ENCODE peak calls at places on chromosomes 3 and 15, in seven cellular contexts. N is neural crest cell, Y is NB4, O is heart left ventricle, U is cardiac fibroblast, D is foreskin fibroblast, R is esophagus squamous epithelium. M is an unnamed sample.

GRCh38 chr3:48826451-48826850 is 21.2 kb downstream of the PRKAR2A start:
- DNase-seq in N (no peak), Y (peak), O (no peak), U (peak), D (peak), R (no peak), M (no peak)

GRCh38 chr15:33460166-33460805 is 149.5 kb downstream of the RYR3 start:
- DNase-seq in N (no peak), Y (no peak), O (no peak), U (no peak), D (no peak), R (no peak), M (no peak)

GRCh38 chr15:71748327-71748726 is 62.0 kb upstream of the NR2E3 start:
- DNase-seq in N (no peak), Y (no peak), O (no peak), U (peak), D (peak), R (no peak), M (no peak)

GRCh38 chr3:50211930-50212329 is 6.9 kb downstream of the SLC38A3 start:
- DNase-seq in N (no peak), Y (peak), O (no peak), U (peak), D (peak), R (no peak), M (no peak)

GRCh38 chr3:132248490-132248889 is 68.7 kb upstream of the ACP3 start:
- DNase-seq in N (no peak), Y (no peak), O (no peak), U (no peak), D (no peak), R (no peak), M (no peak)

GRCh38 chr3:42652251-42652610 is 1.3 kb upstream of the ZBTB47 start:
- DNase-seq in N (no peak), Y (no peak), O (no peak), U (no peak), D (no peak), R (no peak), M (peak)

GRCh38 chr3:183576487-183577107 is 21.1 kb upstream of the KLHL6 start:
- DNase-seq in N (no peak), Y (peak), O (no peak), U (peak), D (peak), R (no peak), M (peak)

GRCh38 chr15:76391847-76392246 is 55.3 kb downstream of the ISL2 start:
- DNase-seq in N (no peak), Y (no peak), O (no peak), U (no peak), D (peak), R (no peak), M (no peak)

GRCh38 chr15:101099183-101099582 is 152.7 kb downstream of the CHSY1 start:
- DNase-seq in N (no peak), Y (no peak), O (peak), U (no peak), D (no peak), R (no peak), M (no peak)

GRCh38 chr15:45009046-45009445 is 13.9 kb upstream of the SORD start:
- DNase-seq in N (no peak), Y (no peak), O (no peak), U (no peak), D (no peak), R (no peak), M (no peak)

GRCh38 chr3:117281371-117281770 is 571.8 kb downstream of the TUSC7 start:
- DNase-seq in N (no peak), Y (no peak), O (no peak), U (no peak), D (peak), R (no peak), M (no peak)

GRCh38 chr3:42874749-42875148 is 930 bp downstream of the CYP8B1 start:
- DNase-seq in N (no peak), Y (no peak), O (no peak), U (no peak), D (no peak), R (no peak), M (no peak)

GRCh38 chr3:55534876-55535275 is 47.8 kb upstream of the WNT5A start:
- DNase-seq in N (no peak), Y (no peak), O (no peak), U (no peak), D (no peak), R (no peak), M (no peak)

GRCh38 chr3:188584162-188584529 is 430.2 kb downstream of the LPP start:
- DNase-seq in N (no peak), Y (no peak), O (no peak), U (peak), D (peak), R (no peak), M (no peak)

GRCh38 chr15:46815765-46816164 is 901.5 kb upstream of the SEMA6D start:
- DNase-seq in N (no peak), Y (no peak), O (no peak), U (no peak), D (peak), R (no peak), M (no peak)

GRCh38 chr15:94252223-94252766 is 20.9 kb downstream of the MCTP2 start:
- DNase-seq in N (no peak), Y (no peak), O (no peak), U (no peak), D (no peak), R (no peak), M (no peak)

GRCh38 chr3:107034142-107034541 is 343.1 kb upstream of the CCDC54 start:
- DNase-seq in N (no peak), Y (no peak), O (no peak), U (no peak), D (no peak), R (no peak), M (no peak)

DNA sequence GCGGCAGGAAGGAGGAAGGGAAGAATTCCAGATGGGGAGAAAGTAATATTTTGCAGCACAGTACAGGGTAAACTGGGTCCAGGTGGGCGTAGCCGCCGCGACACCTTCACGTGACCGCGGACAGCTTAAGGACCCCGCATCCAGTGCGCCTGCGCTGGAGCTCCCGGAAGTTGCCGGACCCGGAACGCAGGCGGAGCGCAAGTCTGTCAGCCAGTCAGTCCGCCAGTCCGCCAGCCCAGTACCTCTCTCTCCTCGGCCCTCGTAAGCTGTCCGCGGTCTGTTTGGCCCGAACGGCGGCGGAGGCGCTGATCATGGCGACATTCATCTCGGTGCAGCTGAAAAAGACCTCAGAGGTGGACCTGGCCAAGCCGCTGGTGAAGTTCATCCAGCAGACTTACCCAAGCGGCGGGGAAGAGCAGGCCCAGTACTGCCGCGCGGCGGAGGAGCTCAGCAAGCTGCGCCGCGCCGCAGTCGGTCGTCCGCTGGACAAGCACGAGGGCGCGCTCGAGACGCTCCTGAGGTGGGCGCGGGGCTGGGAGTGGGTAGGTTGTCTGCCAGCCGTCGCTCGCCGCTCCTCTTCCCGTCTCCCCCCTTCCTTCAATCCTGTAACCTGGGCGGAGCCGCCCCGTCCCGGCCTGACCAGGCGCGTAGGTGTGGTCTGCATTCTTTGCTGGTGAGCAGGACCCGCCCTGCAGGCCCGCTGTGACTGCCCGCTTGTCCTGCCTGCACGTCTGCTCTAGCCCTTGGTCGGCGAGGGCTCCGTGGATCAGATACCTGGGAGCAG is at the start of gene PDCD6IP:
- DNase-seq in N (peak), Y (peak), O (peak), U (peak), D (peak), R (peak), M (peak)
- TF ChIP-seq CTCF in N (peak), Y (no peak), O (no peak), U (peak), D (no peak), R (no peak), M (no peak)

GRCh38 chr3:52379610-52380009 is 63.5 kb downstream of the DNAH1 start:
- DNase-seq in N (no peak), Y (no peak), O (no peak), U (no peak), D (no peak), R (no peak), M (no peak)

GRCh38 chr3:52372822-52373504 is 56.8 kb downstream of the DNAH1 start:
- DNase-seq in N (peak), Y (peak), O (no peak), U (no peak), D (peak), R (no peak), M (peak)

GRCh38 chr3:52373676-52374075 is 57.6 kb downstream of the DNAH1 start:
- DNase-seq in N (no peak), Y (no peak), O (no peak), U (no peak), D (peak), R (no peak), M (no peak)

GRCh38 chr3:52380023-52380422 is 63.9 kb downstream of the DNAH1 start:
- DNase-seq in N (no peak), Y (no peak), O (no peak), U (no peak), D (no peak), R (no peak), M (no peak)

DNA sequence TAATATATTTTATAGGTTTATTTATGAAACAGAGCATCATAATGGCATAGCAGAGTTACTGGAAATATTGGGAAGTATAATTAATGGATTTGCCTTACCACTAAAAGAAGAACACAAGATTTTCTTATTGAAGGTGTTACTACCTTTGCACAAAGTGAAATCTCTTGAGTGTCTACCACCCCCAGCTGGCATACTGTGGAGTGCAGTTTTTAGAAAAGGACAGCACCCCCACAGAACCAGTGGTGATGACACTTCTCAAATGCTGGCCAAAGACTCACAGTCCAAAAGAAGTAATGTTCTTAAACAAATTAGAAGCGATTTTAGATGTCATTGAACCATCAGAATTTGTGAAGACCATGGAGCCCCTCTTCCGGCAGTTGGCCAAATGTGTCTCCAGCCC is 58.1 kb downstream of the DNAH1 start:
- DNase-seq in N (no peak), Y (peak), O (no peak), U (no peak), D (peak), R (no peak), M (no peak)
- TF ChIP-seq CTCF in N (no peak), Y (peak), O (no peak), U (peak), D (no peak), R (no peak), M (no peak)

DNA sequence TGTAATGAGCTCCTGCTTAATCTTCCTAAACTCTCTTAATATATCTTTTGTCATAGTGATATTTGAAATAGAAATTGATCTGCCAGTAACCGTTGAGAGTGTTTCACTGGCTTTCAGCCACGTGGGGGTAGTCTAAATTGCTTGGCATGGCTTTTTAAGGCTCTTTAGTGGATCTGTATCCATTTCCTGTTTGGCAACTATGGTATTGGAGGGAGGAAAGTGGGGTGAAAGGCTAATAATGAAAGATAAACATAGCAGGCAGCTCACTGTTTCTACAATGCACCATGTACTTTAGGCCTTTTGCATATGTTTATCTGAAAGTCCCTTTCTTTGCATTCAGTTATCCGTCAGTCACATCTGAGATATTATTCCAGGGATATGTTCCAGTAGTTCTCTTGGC is 10.6 kb downstream of the TOPAZ1 start:
- DNase-seq in N (no peak), Y (no peak), O (no peak), U (no peak), D (no peak), R (no peak), M (no peak)
- TF ChIP-seq CTCF in N (no peak), Y (no peak), O (no peak), U (no peak), D (no peak), R (no peak), M (no peak)

GRCh38 chr15:62709261-62709660 is 333.3 kb upstream of the TPM1 start:
- DNase-seq in N (no peak), Y (no peak), O (no peak), U (no peak), D (no peak), R (no peak), M (no peak)

GRCh38 chr15:62711691-62712454 is 330.7 kb upstream of the TPM1 start:
- DNase-seq in N (no peak), Y (no peak), O (no peak), U (peak), D (peak), R (no peak), M (no peak)

GRCh38 chr15:62708470-62708869 is 334.1 kb upstream of the TPM1 start:
- DNase-seq in N (no peak), Y (no peak), O (no peak), U (no peak), D (no peak), R (no peak), M (no peak)

GRCh38 chr15:62706361-62706760 is 336.2 kb upstream of the TPM1 start:
- DNase-seq in N (no peak), Y (no peak), O (no peak), U (peak), D (peak), R (no peak), M (no peak)
- TF ChIP-seq CTCF in N (no peak), Y (no peak), O (no peak), U (no peak), D (no peak), R (no peak), M (no peak)

GRCh38 chr15:37793851-37794250 is 140.6 kb upstream of the TMCO5A start:
- DNase-seq in N (no peak), Y (peak), O (no peak), U (no peak), D (no peak), R (no peak), M (no peak)
- TF ChIP-seq CTCF in N (no peak), Y (no peak), O (no peak), U (peak), D (no peak), R (no peak), M (no peak)

GRCh38 chr3:194098872-194099183 is 37.1 kb upstream of the HES1 start:
- DNase-seq in N (no peak), Y (no peak), O (no peak), U (no peak), D (no peak), R (no peak), M (no peak)

GRCh38 chr3:194097141-194097880 is 38.6 kb upstream of the HES1 start:
- DNase-seq in N (no peak), Y (no peak), O (no peak), U (no peak), D (no peak), R (no peak), M (no peak)

GRCh38 chr3:194100856-194101390 is 35.0 kb upstream of the HES1 start:
- DNase-seq in N (no peak), Y (no peak), O (no peak), U (no peak), D (no peak), R (no peak), M (no peak)

GRCh38 chr3:194098036-194098871 is 37.7 kb upstream of the HES1 start:
- DNase-seq in N (no peak), Y (no peak), O (no peak), U (peak), D (no peak), R (no peak), M (no peak)

GRCh38 chr3:194099215-194099614 is 36.7 kb upstream of the HES1 start:
- DNase-seq in N (no peak), Y (no peak), O (no peak), U (no peak), D (no peak), R (no peak), M (no peak)
- TF ChIP-seq CTCF in N (no peak), Y (no peak), O (no peak), U (no peak), D (no peak), R (no peak), M (no peak)

GRCh38 chr15:84716036-84716732 is at the start of gene SEC11A:
- DNase-seq in N (peak), Y (peak), O (peak), U (peak), D (peak), R (peak), M (peak)
- TF ChIP-seq CTCF in N (no peak), Y (no peak), O (no peak), U (no peak), D (no peak), R (no peak), M (no peak)

GRCh38 chr15:29623240-29623639 is 199.0 kb downstream of the TJP1 start:
- DNase-seq in N (no peak), Y (no peak), O (no peak), U (no peak), D (no peak), R (no peak), M (no peak)
- TF ChIP-seq CTCF in N (no peak), Y (no peak), O (no peak), U (no peak), D (no peak), R (no peak), M (no peak)

GRCh38 chr15:58590901-58591300 is 158.6 kb downstream of the ADAM10 start:
- DNase-seq in N (no peak), Y (no peak), O (no peak), U (no peak), D (no peak), R (no peak), M (no peak)

GRCh38 chr15:58590236-58590635 is 158.4 kb downstream of the LIPC start:
- DNase-seq in N (no peak), Y (no peak), O (no peak), U (no peak), D (no peak), R (no peak), M (no peak)

GRCh38 chr15:58594898-58595297 is 154.6 kb downstream of the ADAM10 start:
- DNase-seq in N (no peak), Y (no peak), O (no peak), U (no peak), D (no peak), R (no peak), M (no peak)

GRCh38 chr15:58595516-58596238 is 153.8 kb downstream of the ADAM10 start:
- DNase-seq in N (no peak), Y (peak), O (no peak), U (no peak), D (no peak), R (no peak), M (no peak)

DNA sequence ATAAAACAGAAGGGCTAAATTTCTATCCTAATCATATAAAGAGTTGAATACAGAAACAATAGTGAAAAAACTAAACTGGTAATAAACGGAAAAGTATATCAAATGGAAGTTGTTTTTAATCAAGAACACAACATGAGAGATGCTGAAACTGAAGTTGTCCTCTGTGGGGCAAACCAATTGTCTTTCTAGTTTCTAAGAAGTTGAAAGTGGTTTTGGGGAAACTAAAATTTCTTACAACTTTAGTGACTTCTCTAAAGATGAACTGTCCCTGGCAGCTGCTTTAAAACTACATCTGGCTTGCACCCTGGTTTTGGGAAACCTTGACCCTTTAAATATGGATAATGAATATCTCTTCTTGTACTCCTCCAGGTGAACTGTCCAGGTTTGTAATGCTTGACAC is 155.6 kb downstream of the ADAM10 start:
- DNase-seq in N (no peak), Y (no peak), O (no peak), U (no peak), D (no peak), R (no peak), M (no peak)
- TF ChIP-seq CTCF in N (no peak), Y (no peak), O (no peak), U (no peak), D (no peak), R (no peak), M (no peak)